ENCODE peak calls at places on chromosomes 2 and 18, in ten cellular contexts. F is left ventricle myocardium superior, V is OCI-LY7, W is GM23248, T is dermis blood vessel endothelial cell, N is aorta, H is A673, R is left ventricle myocardium inferior, U is GM03348, E is cardiac fibroblast. P is an unnamed sample.

GRCh38 chr2:192578780-192579179 is 384.0 kb upstream of the TMEFF2 start:
- DNase-seq in F (no peak), V (no peak), W (no peak), T (no peak), N (no peak), H (no peak), R (no peak), U (no peak), E (no peak), P (no peak)

GRCh38 chr2:200740907-200741306 is 70.8 kb upstream of the BZW1 start:
- DNase-seq in F (no peak), V (no peak), W (no peak), T (no peak), N (no peak), H (no peak), R (no peak), U (no peak), E (no peak), P (no peak)

GRCh38 chr2:148720501-148720998 is 76.0 kb downstream of the EPC2 start:
- DNase-seq in F (peak), V (no peak), W (peak), T (no peak), N (peak), H (peak), R (no peak), U (peak), E (peak), P (no peak)

GRCh38 chr2:121007490-121007853 is 271.8 kb downstream of the GLI2 start:
- DNase-seq in F (no peak), V (no peak), W (no peak), T (no peak), N (no peak), H (no peak), R (no peak), U (no peak), E (no peak), P (no peak)

GRCh38 chr2:47819834-47820233 is 36.9 kb downstream of the MSH6 start:
- DNase-seq in F (no peak), V (no peak), W (peak), T (no peak), N (no peak), H (no peak), R (no peak), U (peak), E (peak), P (no peak)

GRCh38 chr2:228675715-228676114 is 494.2 kb upstream of the SPHKAP start:
- DNase-seq in F (no peak), V (no peak), W (peak), T (no peak), N (no peak), H (no peak), R (no peak), U (no peak), E (no peak), P (no peak)

GRCh38 chr2:227147023-227147422 is 17.0 kb downstream of the COL4A4 start:
- DNase-seq in F (no peak), V (no peak), W (peak), T (no peak), N (no peak), H (no peak), R (no peak), U (peak), E (peak), P (no peak)

GRCh38 chr18:61948196-61948800 is 55.5 kb upstream of the RNF152 start:
- DNase-seq in F (no peak), V (no peak), W (peak), T (peak), N (no peak), H (no peak), R (no peak), U (peak), E (peak), P (peak)

GRCh38 chr2:176129013-176129796 is at the start of gene HOXD8:
- DNase-seq in F (peak), V (no peak), W (peak), T (peak), N (peak), H (peak), R (no peak), U (peak), E (no peak), P (peak)

GRCh38 chr18:33946322-33946721 is 278.4 kb downstream of the NOL4 start:
- DNase-seq in F (no peak), V (no peak), W (no peak), T (no peak), N (no peak), H (no peak), R (no peak), U (no peak), E (peak), P (no peak)

P was measured in lung microvascular endothelial cell.